ENCODE peak calls at places on chromosome 1, in four cellular contexts. P, D, Z and N are unnamed samples.

GRCh38 chr1:12143631-12144155 is 23.1 kb upstream of the TNFRSF1B start:
- DNase-seq in P (no peak), D (no peak), Z (peak), N (peak)

GRCh38 chr1:4315202-4315601 is 339.2 kb upstream of the AJAP1 start:
- DNase-seq in P (no peak), D (no peak), Z (no peak), N (no peak)

GRCh38 chr1:235923466-235924008 is 56.8 kb upstream of the LYST start:
- DNase-seq in P (no peak), D (no peak), Z (no peak), N (no peak)

GRCh38 chr1:180386740-180387367 is 115.5 kb downstream of the ACBD6 start:
- DNase-seq in P (no peak), D (no peak), Z (no peak), N (no peak)

GRCh38 chr1:218259800-218260199 is 25.3 kb upstream of the RRP15 start:
- DNase-seq in P (no peak), D (no peak), Z (no peak), N (no peak)

GRCh38 chr1:149849947-149850360 is 49.4 kb upstream of the BOLA1 start:
- DNase-seq in P (no peak), D (no peak), Z (no peak), N (no peak)

GRCh38 chr1:151837841-151838490 is 1.7 kb downstream of the C2CD4D start:
- DNase-seq in P (peak), D (no peak), Z (no peak), N (no peak)

GRCh38 chr1:6279066-6279465 is 18.2 kb upstream of the GPR153 start:
- DNase-seq in P (no peak), D (no peak), Z (no peak), N (no peak)

GRCh38 chr1:219171192-219171935 is 2.3 kb upstream of the LYPLAL1 start:
- DNase-seq in P (no peak), D (no peak), Z (no peak), N (no peak)

GRCh38 chr1:228307218-228308023 is 99.2 kb downstream of the TRIM11 start:
- DNase-seq in P (no peak), D (no peak), Z (no peak), N (peak)

GRCh38 chr1:53089478-53090226 is 27.6 kb downstream of the PODN start:
- DNase-seq in P (no peak), D (no peak), Z (peak), N (no peak)

GRCh38 chr1:169943963-169944526 is 50.3 kb upstream of the SCYL3 start:
- DNase-seq in P (no peak), D (no peak), Z (no peak), N (no peak)

GRCh38 chr1:184827600-184828368 is 73.1 kb upstream of the EDEM3 start:
- DNase-seq in P (no peak), D (peak), Z (peak), N (no peak)